ENCODE peak calls at places on chromosomes 1 and 21, in seven cellular contexts. One of them, this sample, is unnamed.

GRCh38 chr1:203440780-203441179 is 34.8 kb upstream of the PRELP start:
- DNase-seq in HFF-Myc: peak; percentile 41
- DNase-seq in cardiac muscle cell: peak; percentile 93
- DNase-seq in cardiac fibroblast: peak; percentile 70
- DNase-seq in EL: peak; percentile 81
- DNase-seq in nucleus accumbens: peak; percentile 58
- DNase-seq in T follicular helper cell: no peak
- DNase-seq in this sample: no peak

GRCh38 chr21:38188037-38188436 is 68.8 kb upstream of the KCNJ15 start:
- DNase-seq in EL: no peak
- DNase-seq in cardiac muscle cell: peak; percentile 27
- DNase-seq in T follicular helper cell: no peak
- DNase-seq in HFF-Myc: no peak
- DNase-seq in cardiac fibroblast: peak; percentile 80
- DNase-seq in nucleus accumbens: no peak
- DNase-seq in this sample: no peak

GRCh38 chr1:159866905-159867304 is 4.4 kb upstream of the VSIG8 start:
- DNase-seq in HFF-Myc: no peak
- DNase-seq in T follicular helper cell: no peak
- DNase-seq in cardiac muscle cell: peak; percentile 23
- DNase-seq in EL: no peak
- DNase-seq in cardiac fibroblast: no peak
- DNase-seq in nucleus accumbens: no peak
- DNase-seq in this sample: no peak

GRCh38 chr21:29664615-29665014 is 275.2 kb downstream of the GRIK1 start:
- DNase-seq in nucleus accumbens: no peak
- DNase-seq in cardiac fibroblast: no peak
- DNase-seq in EL: no peak
- DNase-seq in cardiac muscle cell: no peak
- DNase-seq in T follicular helper cell: no peak
- DNase-seq in HFF-Myc: no peak
- DNase-seq in this sample: no peak

GRCh38 chr1:153610334-153611023 is 2.5 kb downstream of the S100A16 start:
- DNase-seq in cardiac fibroblast: peak; percentile 63
- DNase-seq in EL: peak; percentile 73
- DNase-seq in nucleus accumbens: no peak
- DNase-seq in cardiac muscle cell: no peak
- DNase-seq in T follicular helper cell: no peak
- DNase-seq in HFF-Myc: no peak
- DNase-seq in this sample: no peak

GRCh38 chr1:53905509-53905908 is 11.5 kb downstream of the DIO1 start:
- DNase-seq in cardiac fibroblast: no peak
- DNase-seq in EL: no peak
- DNase-seq in T follicular helper cell: no peak
- DNase-seq in nucleus accumbens: no peak
- DNase-seq in cardiac muscle cell: no peak
- DNase-seq in HFF-Myc: no peak
- DNase-seq in this sample: no peak

GRCh38 chr1:225842074-225842473 is 32.1 kb downstream of the EPHX1 start:
- DNase-seq in HFF-Myc: no peak
- DNase-seq in T follicular helper cell: no peak
- DNase-seq in cardiac fibroblast: no peak
- DNase-seq in cardiac muscle cell: no peak
- DNase-seq in nucleus accumbens: no peak
- DNase-seq in EL: no peak
- DNase-seq in this sample: no peak

GRCh38 chr21:31372176-31372765 is 28.2 kb upstream of the TIAM1 start:
- DNase-seq in T follicular helper cell: no peak
- DNase-seq in cardiac muscle cell: no peak
- DNase-seq in HFF-Myc: no peak
- DNase-seq in cardiac fibroblast: no peak
- DNase-seq in EL: no peak
- DNase-seq in nucleus accumbens: no peak
- DNase-seq in this sample: no peak

GRCh38 chr1:44592208-44593145 is 81.8 kb downstream of the TMEM53 start:
- DNase-seq in HFF-Myc: no peak
- DNase-seq in cardiac muscle cell: no peak
- DNase-seq in nucleus accumbens: peak; percentile 93
- DNase-seq in EL: no peak
- DNase-seq in cardiac fibroblast: no peak
- DNase-seq in T follicular helper cell: no peak
- DNase-seq in this sample: no peak